ENCODE peak calls at places on chromosomes 1 and 21, in ten cellular contexts. W is esophagus muscularis mucosa, I is GM12891, Y is HL-60, O is HCT116, F is stomach, J is sigmoid colon, N is GM23338, K is upper lobe of left lung, U is spleen. B is an unnamed sample.

GRCh38 chr1:39829791-39830533 is 41.3 kb upstream of the BMP8B start:
- DNase-seq in W (no peak), I (no peak), Y (no peak), O (no peak), F (no peak), J (no peak), N (no peak), K (no peak), U (no peak), B (no peak)

GRCh38 chr21:46093668-46094400 is 4.1 kb upstream of the COL6A2 start:
- DNase-seq in W (peak), I (no peak), Y (no peak), O (no peak), F (peak), J (peak), N (no peak), K (peak), U (peak), B (no peak)

GRCh38 chr1:116708255-116708900 is 40.8 kb upstream of the IGSF3 start:
- DNase-seq in W (no peak), I (no peak), Y (no peak), O (no peak), F (no peak), J (no peak), N (no peak), K (no peak), U (no peak), B (no peak)

GRCh38 chr1:182122265-182122664 is 60.8 kb upstream of the ZNF648 start:
- DNase-seq in W (no peak), I (no peak), Y (no peak), O (no peak), F (no peak), J (no peak), N (no peak), K (no peak), U (no peak), B (no peak)

GRCh38 chr21:33027401-33028185 is 1.9 kb downstream of the OLIG2 start:
- DNase-seq in W (no peak), I (no peak), Y (no peak), O (no peak), F (no peak), J (peak), N (peak), K (peak), U (no peak), B (no peak)

GRCh38 chr21:34035619-34036354 is 37.6 kb upstream of the MRPS6 start:
- DNase-seq in W (no peak), I (no peak), Y (no peak), O (no peak), F (no peak), J (no peak), N (no peak), K (no peak), U (no peak), B (no peak)

GRCh38 chr1:106793686-106794085 is 262.8 kb upstream of the PRMT6 start:
- DNase-seq in W (no peak), I (no peak), Y (no peak), O (no peak), F (no peak), J (no peak), N (no peak), K (no peak), U (no peak), B (no peak)

GRCh38 chr1:229621663-229622062 is 4.3 kb downstream of the TAF5L start:
- DNase-seq in W (no peak), I (no peak), Y (no peak), O (no peak), F (no peak), J (no peak), N (no peak), K (no peak), U (no peak), B (no peak)

GRCh38 chr21:26766826-26767325 is 78.3 kb downstream of the ADAMTS1 start:
- DNase-seq in W (no peak), I (no peak), Y (no peak), O (no peak), F (no peak), J (no peak), N (no peak), K (no peak), U (no peak), B (no peak)

GRCh38 chr1:150053911-150054310 is 13.7 kb upstream of the VPS45 start:
- DNase-seq in W (no peak), I (no peak), Y (peak), O (no peak), F (no peak), J (no peak), N (no peak), K (no peak), U (no peak), B (no peak)

GRCh38 chr1:224287714-224288113 is 42.3 kb downstream of the NVL start:
- DNase-seq in W (peak), I (no peak), Y (no peak), O (no peak), F (no peak), J (no peak), N (peak), K (no peak), U (no peak), B (no peak)

GRCh38 chr1:44835738-44836675 is 7.0 kb downstream of the PTCH2 start:
- DNase-seq in W (no peak), I (peak), Y (peak), O (peak), F (peak), J (peak), N (peak), K (no peak), U (peak), B (peak)

GRCh38 chr1:202858306-202858705 is 30.6 kb downstream of the RABIF start:
- DNase-seq in W (no peak), I (no peak), Y (peak), O (no peak), F (peak), J (peak), N (no peak), K (no peak), U (no peak), B (peak)

GRCh38 chr1:85179517-85179916 is 21.3 kb downstream of the SYDE2 start:
- DNase-seq in W (no peak), I (no peak), Y (no peak), O (no peak), F (no peak), J (no peak), N (no peak), K (no peak), U (no peak), B (no peak)

GRCh38 chr21:45630876-45631275 is 12.6 kb upstream of the PCBP3 start:
- DNase-seq in W (peak), I (no peak), Y (no peak), O (no peak), F (no peak), J (no peak), N (no peak), K (no peak), U (no peak), B (no peak)

GRCh38 chr1:162430583-162430982 is 18.6 kb upstream of the SH2D1B start:
- DNase-seq in W (no peak), I (no peak), Y (no peak), O (no peak), F (no peak), J (no peak), N (no peak), K (no peak), U (no peak), B (no peak)

GRCh38 chr1:34696230-34696629 is 58.6 kb upstream of the GJB5 start:
- DNase-seq in W (no peak), I (no peak), Y (no peak), O (peak), F (no peak), J (no peak), N (peak), K (no peak), U (no peak), B (no peak)

GRCh38 chr1:209504571-209504970 is 78.9 kb upstream of the CAMK1G start:
- DNase-seq in W (peak), I (no peak), Y (no peak), O (no peak), F (no peak), J (no peak), N (no peak), K (no peak), U (no peak), B (no peak)

GRCh38 chr1:1092890-1093609 is 18.9 kb upstream of the RNF223 start:
- DNase-seq in W (no peak), I (peak), Y (no peak), O (no peak), F (no peak), J (no peak), N (no peak), K (peak), U (peak), B (no peak)

GRCh38 chr1:235289859-235290739 is 37.9 kb downstream of the ARID4B start:
- DNase-seq in W (no peak), I (no peak), Y (no peak), O (no peak), F (no peak), J (no peak), N (no peak), K (no peak), U (no peak), B (no peak)

GRCh38 chr1:187762109-187762508 is 933.4 kb downstream of the PLA2G4A start:
- DNase-seq in W (no peak), I (no peak), Y (no peak), O (no peak), F (no peak), J (no peak), N (no peak), K (no peak), U (no peak), B (no peak)

GRCh38 chr1:232925421-232926202 is 24.8 kb upstream of the NTPCR start:
- DNase-seq in W (no peak), I (no peak), Y (no peak), O (no peak), F (no peak), J (no peak), N (no peak), K (no peak), U (no peak), B (no peak)

GRCh38 chr1:33684346-33685122 is 179.3 kb upstream of the HMGB4 start:
- DNase-seq in W (peak), I (no peak), Y (no peak), O (no peak), F (no peak), J (no peak), N (no peak), K (no peak), U (no peak), B (no peak)

GRCh38 chr1:7558041-7558461 is 213.0 kb upstream of the VAMP3 start:
- DNase-seq in W (no peak), I (no peak), Y (no peak), O (no peak), F (no peak), J (no peak), N (peak), K (no peak), U (peak), B (no peak)

GRCh38 chr1:1833456-1833855 is 55.2 kb upstream of the NADK start:
- DNase-seq in W (no peak), I (no peak), Y (no peak), O (no peak), F (no peak), J (no peak), N (no peak), K (no peak), U (peak), B (no peak)

GRCh38 chr1:1777950-1778826 is at the start of gene NADK:
- DNase-seq in W (no peak), I (peak), Y (peak), O (peak), F (peak), J (peak), N (peak), K (peak), U (peak), B (no peak)

GRCh38 chr1:206472886-206473285 is 2.6 kb downstream of the IKBKE start:
- DNase-seq in W (no peak), I (no peak), Y (peak), O (no peak), F (no peak), J (no peak), N (no peak), K (no peak), U (peak), B (no peak)

GRCh38 chr1:25111706-25112105 is 120.6 kb downstream of the SYF2 start:
- DNase-seq in W (no peak), I (no peak), Y (no peak), O (no peak), F (no peak), J (no peak), N (no peak), K (no peak), U (no peak), B (no peak)

GRCh38 chr1:21650400-21650799 is 18.8 kb downstream of the RAP1GAP start:
- DNase-seq in W (no peak), I (no peak), Y (no peak), O (no peak), F (peak), J (no peak), N (no peak), K (no peak), U (no peak), B (no peak)

GRCh38 chr1:5915587-5916571 is 76.3 kb downstream of the NPHP4 start:
- DNase-seq in W (no peak), I (peak), Y (peak), O (peak), F (no peak), J (no peak), N (peak), K (no peak), U (no peak), B (peak)

GRCh38 chr1:17201201-17202021 is 3.5 kb upstream of the PADI1 start:
- DNase-seq in W (no peak), I (no peak), Y (no peak), O (no peak), F (no peak), J (peak), N (no peak), K (no peak), U (peak), B (peak)

GRCh38 chr1:226738421-226738994 is 574 bp downstream of the ITPKB start:
- DNase-seq in W (no peak), I (no peak), Y (peak), O (no peak), F (peak), J (no peak), N (peak), K (peak), U (peak), B (no peak)

GRCh38 chr1:101193733-101194169 is 43.1 kb upstream of the S1PR1 start:
- DNase-seq in W (no peak), I (no peak), Y (no peak), O (no peak), F (no peak), J (no peak), N (no peak), K (no peak), U (no peak), B (no peak)

GRCh38 chr1:230758705-230759354 is 11.6 kb downstream of the CAPN9 start:
- DNase-seq in W (no peak), I (no peak), Y (no peak), O (no peak), F (no peak), J (no peak), N (no peak), K (no peak), U (no peak), B (no peak)

GRCh38 chr1:242008788-242009500 is 10.0 kb upstream of the MAP1LC3C start:
- DNase-seq in W (no peak), I (no peak), Y (no peak), O (no peak), F (no peak), J (peak), N (peak), K (no peak), U (no peak), B (peak)

DNA sequence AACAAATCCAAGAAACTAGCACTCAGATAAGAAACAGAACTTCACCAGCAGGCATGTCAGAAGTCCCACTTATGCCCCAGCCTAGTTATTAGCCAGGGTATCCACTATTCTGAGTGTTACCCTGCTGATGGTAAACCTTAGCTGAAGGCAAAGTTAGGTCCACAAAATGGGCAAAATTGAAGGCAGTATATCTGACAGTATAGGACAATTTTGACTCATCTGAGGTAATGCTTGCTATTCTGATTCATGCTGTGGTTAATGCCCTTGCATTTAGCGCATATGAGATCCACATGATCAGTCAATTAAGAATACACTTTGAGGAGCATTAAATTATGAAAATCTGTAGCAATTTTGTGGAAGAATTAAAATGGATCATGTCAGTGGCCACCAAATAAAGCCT is 15.1 kb downstream of the IFI44 start:
- DNase-seq in W (no peak), I (no peak), Y (no peak), O (no peak), F (no peak), J (no peak), N (no peak), K (no peak), U (no peak), B (no peak)
- TF ChIP-seq POLR2AphosphoS5 in W (no peak), I (no peak), Y (no peak), O (no peak), F (no peak), J (no peak), N (no peak), K (no peak), U (no peak), B (no peak)

GRCh38 chr1:67061266-67061665 is 7.3 kb upstream of the SLC35D1 start:
- DNase-seq in W (no peak), I (no peak), Y (no peak), O (no peak), F (no peak), J (no peak), N (no peak), K (no peak), U (no peak), B (no peak)

GRCh38 chr1:67060811-67061218 is 6.9 kb upstream of the SLC35D1 start:
- DNase-seq in W (no peak), I (no peak), Y (no peak), O (peak), F (no peak), J (no peak), N (no peak), K (no peak), U (no peak), B (no peak)

GRCh38 chr1:67058761-67059160 is 4.8 kb upstream of the SLC35D1 start:
- DNase-seq in W (no peak), I (no peak), Y (no peak), O (no peak), F (no peak), J (no peak), N (no peak), K (no peak), U (no peak), B (no peak)

GRCh38 chr1:67059331-67059730 is 5.4 kb upstream of the SLC35D1 start:
- DNase-seq in W (no peak), I (no peak), Y (no peak), O (no peak), F (no peak), J (no peak), N (no peak), K (no peak), U (no peak), B (no peak)

GRCh38 chr1:67058242-67058641 is 4.3 kb upstream of the SLC35D1 start:
- DNase-seq in W (no peak), I (no peak), Y (no peak), O (no peak), F (no peak), J (no peak), N (peak), K (no peak), U (no peak), B (no peak)
- TF ChIP-seq POLR2AphosphoS5 in W (no peak), I (no peak), Y (no peak), O (no peak), F (no peak), J (no peak), N (no peak), K (no peak), U (no peak), B (no peak)

DNA sequence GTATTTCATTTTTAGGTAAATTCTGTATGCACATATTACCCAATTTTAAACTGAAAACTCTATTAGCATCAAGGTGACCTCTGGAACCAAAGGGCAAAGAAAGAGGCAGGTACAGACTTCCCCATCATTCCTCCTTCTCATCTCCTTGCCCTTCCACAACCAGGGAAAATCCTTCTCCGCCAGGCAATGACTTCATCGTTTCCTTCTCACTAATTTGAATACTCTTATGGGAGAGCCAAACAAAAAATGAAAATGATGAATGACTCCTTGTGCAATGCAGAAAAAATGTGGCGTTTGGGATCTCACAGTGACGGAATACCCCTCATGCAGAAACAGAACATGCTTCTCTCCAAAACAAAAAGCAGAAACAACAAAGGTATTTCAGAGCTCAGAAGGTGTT is 83.7 kb downstream of the HLCS start:
- DNase-seq in W (peak), I (no peak), Y (no peak), O (no peak), F (no peak), J (no peak), N (no peak), K (no peak), U (no peak), B (no peak)
- TF ChIP-seq POLR2AphosphoS5 in W (no peak), I (no peak), Y (no peak), O (no peak), F (no peak), J (no peak), N (no peak), K (no peak), U (no peak), B (no peak)

DNA sequence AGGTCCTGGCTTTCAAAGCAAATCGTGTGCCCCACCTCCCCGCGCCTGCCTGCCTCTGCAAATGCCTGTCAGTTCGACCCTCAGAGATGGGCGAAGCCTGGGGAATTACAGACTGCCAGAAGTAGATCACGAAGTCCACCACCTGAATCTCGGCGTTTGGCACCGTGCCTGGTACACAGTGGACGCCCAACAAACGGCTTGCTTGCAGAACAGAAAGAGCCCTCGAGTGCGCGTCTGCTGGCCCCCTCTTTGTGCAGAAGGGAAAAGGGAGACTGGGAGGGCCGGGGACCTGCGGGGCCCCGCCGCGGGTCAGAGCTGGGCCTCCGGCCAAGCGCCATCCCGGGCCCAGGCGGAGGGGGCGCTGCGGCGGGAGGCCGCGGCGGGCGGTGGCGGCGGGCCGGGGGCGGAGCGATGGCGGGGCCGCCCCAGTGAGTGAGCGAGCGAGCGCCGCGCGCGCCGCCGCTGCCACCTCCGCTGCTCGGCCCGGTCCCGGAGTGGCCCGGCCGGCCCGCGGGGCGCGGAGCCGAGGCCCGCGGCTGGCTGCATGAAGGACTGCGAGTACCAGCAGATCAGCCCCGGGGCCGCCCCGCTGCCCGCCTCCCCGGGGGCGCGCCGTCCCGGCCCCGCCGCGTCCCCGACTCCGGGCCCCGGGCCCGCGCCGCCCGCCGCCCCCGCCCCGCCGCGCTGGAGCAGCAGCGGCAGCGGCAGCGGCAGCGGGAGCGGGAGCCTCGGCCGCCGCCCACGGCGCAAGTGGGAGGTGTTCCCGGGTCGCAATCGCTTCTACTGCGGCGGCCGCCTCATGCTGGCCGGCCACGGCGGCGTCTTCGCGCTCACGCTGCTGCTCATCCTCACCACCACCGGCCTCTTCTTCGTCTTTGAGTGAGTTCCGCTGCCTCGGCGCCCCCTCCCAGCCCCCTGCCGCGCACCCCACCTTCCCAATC is at the start of gene ZDHHC18:
- DNase-seq in W (no peak), I (peak), Y (peak), O (no peak), F (peak), J (peak), N (peak), K (peak), U (peak), B (no peak)
- TF ChIP-seq POLR2AphosphoS5 in W (no peak), I (peak), Y (no peak), O (peak), F (no peak), J (no peak), N (peak), K (no peak), U (peak), B (no peak)

DNA sequence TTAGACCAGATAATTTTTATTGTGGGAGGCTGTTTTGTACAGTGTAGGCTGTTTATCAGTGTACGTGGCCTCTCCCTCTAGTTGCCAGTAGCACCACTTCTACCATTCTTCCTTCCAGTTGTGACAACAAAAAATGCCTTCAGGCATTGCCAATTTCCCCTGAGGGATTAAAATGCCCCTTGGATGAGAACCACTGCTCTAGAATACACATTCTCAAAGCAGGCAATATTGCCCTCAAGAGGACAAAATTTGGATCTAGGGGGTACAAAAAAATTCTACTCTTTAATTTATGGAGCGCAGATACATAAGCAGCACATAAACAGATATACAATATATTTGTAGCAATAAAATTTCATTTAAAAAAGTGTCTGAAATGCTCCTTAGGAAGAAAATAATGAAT is 674.6 kb downstream of the PTPRC start:
- DNase-seq in W (no peak), I (no peak), Y (no peak), O (no peak), F (no peak), J (no peak), N (no peak), K (no peak), U (no peak), B (no peak)
- TF ChIP-seq POLR2AphosphoS5 in W (no peak), I (no peak), Y (no peak), O (no peak), F (no peak), J (no peak), N (no peak), K (no peak), U (no peak), B (no peak)

B was measured in suprapubic skin.